ENCODE peak calls at places on chromosomes 4 and X, in ten cellular contexts. T is effector CD8-positive, alpha-beta T cell; V is NCI-H2029 treated with DMSO at 0.1 percent for 48 hours; H is germinal center; E is adipocyte; A is HS-5; U is progenitor cell of endocrine pancreas; I is NCI-H146; N is activated T-cell treated with anti-CD3 and anti-CD28 coated beads, Interleukin-2, amount 50 U/mL, for 4 hours; P is RWPE1. W is an unnamed sample.

GRCh38 chr4:157898836-157899605 is 273.8 kb downstream of the GASK1B start:
- DNase-seq in T (no peak), V (no peak), H (no peak), E (no peak), A (no peak), U (no peak), I (peak; percentile 17), N (no peak), P (no peak), W (no peak)

GRCh38 chrX:152850465-152850864 is 19.6 kb downstream of the NSDHL start:
- DNase-seq in T (no peak), V (no peak), H (no peak), E (no peak), A (no peak), U (no peak), I (no peak), N (no peak), P (no peak), W (no peak)

GRCh38 chr4:17546678-17547077 is 30.3 kb upstream of the LAP3 start:
- DNase-seq in T (no peak), V (no peak), H (no peak), E (no peak), A (no peak), U (no peak), I (no peak), N (no peak), P (no peak), W (no peak)

GRCh38 chr4:127055349-127055748 is 577.4 kb upstream of the INTU start:
- DNase-seq in T (no peak), V (peak; percentile 69), H (no peak), E (peak; percentile 35), A (no peak), U (no peak), I (no peak), N (no peak), P (no peak), W (no peak)

GRCh38 chr4:126479709-126480108 is 1153.0 kb upstream of the INTU start:
- DNase-seq in T (no peak), V (no peak), H (no peak), E (peak; percentile 3), A (no peak), U (no peak), I (no peak), N (no peak), P (no peak), W (no peak)

GRCh38 chr4:79213040-79213439 is 112.8 kb downstream of the NAA11 start:
- DNase-seq in T (no peak), V (no peak), H (no peak), E (no peak), A (no peak), U (no peak), I (no peak), N (no peak), P (no peak), W (no peak)

GRCh38 chr4:161920304-161921052 is 243.3 kb downstream of the FSTL5 start:
- DNase-seq in T (no peak), V (no peak), H (no peak), E (no peak), A (no peak), U (no peak), I (no peak), N (no peak), P (no peak), W (no peak)

GRCh38 chr4:94369046-94369445 is 26.4 kb upstream of the HPGDS start:
- DNase-seq in T (no peak), V (no peak), H (no peak), E (no peak), A (no peak), U (no peak), I (no peak), N (no peak), P (no peak), W (no peak)

GRCh38 chr4:74933562-74934015 is 673 bp downstream of the PARM1 start:
- DNase-seq in T (no peak), V (no peak), H (peak; percentile 21), E (peak; percentile 15), A (no peak), U (no peak), I (no peak), N (no peak), P (no peak), W (peak; percentile 17)

GRCh38 chrX:103628386-103629290 is at the start of gene TCEAL1:
- DNase-seq in T (peak; percentile 12), V (peak; percentile 31), H (peak; percentile 8), E (peak; percentile 62), A (no peak), U (peak; percentile 23), I (peak; percentile 67), N (peak; percentile 7), P (no peak), W (peak; percentile 35)

GRCh38 chr4:813900-814299 is 12.0 kb downstream of the CPLX1 start:
- DNase-seq in T (no peak), V (no peak), H (no peak), E (no peak), A (no peak), U (no peak), I (no peak), N (no peak), P (no peak), W (no peak)

GRCh38 chr4:19735012-19735411 is 516.7 kb upstream of the SLIT2 start:
- DNase-seq in T (no peak), V (no peak), H (no peak), E (peak; percentile 68), A (no peak), U (no peak), I (no peak), N (no peak), P (no peak), W (peak; percentile 36)

GRCh38 chr4:1752284-1753041 is 31.1 kb downstream of the TACC3 start:
- DNase-seq in T (no peak), V (no peak), H (no peak), E (no peak), A (no peak), U (no peak), I (no peak), N (no peak), P (no peak), W (no peak)

GRCh38 chr4:154686838-154687237 is 57.0 kb upstream of the LRAT start:
- DNase-seq in T (no peak), V (no peak), H (no peak), E (peak; percentile 53), A (no peak), U (no peak), I (no peak), N (no peak), P (peak; percentile 8), W (peak; percentile 8)

GRCh38 chr4:144906181-144906895 is 191.7 kb downstream of the ANAPC10 start:
- DNase-seq in T (no peak), V (no peak), H (no peak), E (no peak), A (no peak), U (no peak), I (no peak), N (no peak), P (no peak), W (no peak)

W was measured in GM03348.